ENCODE peak calls at places on chromosomes 13 and 19, in six cellular contexts. One of them, this sample, is unnamed.

GRCh38 chr13:113976711-113977684 is 3.1 kb upstream of the C13orf46 start:
- DNase-seq in right atrium auricular region: no peak
- DNase-seq in HFF-Myc: no peak
- DNase-seq in kidney epithelial cell: peak; percentile 37
- DNase-seq in thoracic aorta: peak; percentile 2
- DNase-seq in lower leg skin: no peak
- DNase-seq in this sample: no peak

GRCh38 chr13:100301418-100301817 is 212.5 kb downstream of the PCCA start:
- DNase-seq in lower leg skin: no peak
- DNase-seq in right atrium auricular region: no peak
- DNase-seq in HFF-Myc: no peak
- DNase-seq in thoracic aorta: no peak
- DNase-seq in kidney epithelial cell: no peak
- DNase-seq in this sample: no peak

GRCh38 chr19:13832096-13832495 is 36.9 kb downstream of the ZSWIM4 start:
- DNase-seq in thoracic aorta: no peak
- DNase-seq in lower leg skin: no peak
- DNase-seq in kidney epithelial cell: no peak
- DNase-seq in HFF-Myc: no peak
- DNase-seq in right atrium auricular region: no peak
- DNase-seq in this sample: no peak

GRCh38 chr13:95643814-95644598 is 500 bp downstream of the DZIP1 start:
- DNase-seq in HFF-Myc: no peak
- DNase-seq in thoracic aorta: no peak
- DNase-seq in kidney epithelial cell: no peak
- DNase-seq in lower leg skin: no peak
- DNase-seq in right atrium auricular region: no peak
- DNase-seq in this sample: no peak

GRCh38 chr13:84445776-84446175 is 563.5 kb upstream of the SLITRK1 start:
- DNase-seq in kidney epithelial cell: no peak
- DNase-seq in HFF-Myc: no peak
- DNase-seq in lower leg skin: no peak
- DNase-seq in right atrium auricular region: no peak
- DNase-seq in thoracic aorta: no peak
- DNase-seq in this sample: no peak

GRCh38 chr13:99403458-99403971 is 96.3 kb upstream of the GPR183 start:
- DNase-seq in right atrium auricular region: no peak
- DNase-seq in lower leg skin: no peak
- DNase-seq in HFF-Myc: no peak
- DNase-seq in kidney epithelial cell: no peak
- DNase-seq in thoracic aorta: no peak
- DNase-seq in this sample: no peak

GRCh38 chr13:86856996-86857395 is 814.2 kb upstream of the SLITRK5 start:
- DNase-seq in kidney epithelial cell: peak; percentile 41
- DNase-seq in lower leg skin: no peak
- DNase-seq in right atrium auricular region: no peak
- DNase-seq in HFF-Myc: no peak
- DNase-seq in thoracic aorta: no peak
- DNase-seq in this sample: no peak

GRCh38 chr13:65638572-65639168 is 1591.5 kb downstream of the PCDH9 start:
- DNase-seq in lower leg skin: no peak
- DNase-seq in right atrium auricular region: no peak
- DNase-seq in kidney epithelial cell: no peak
- DNase-seq in HFF-Myc: peak; percentile 22
- DNase-seq in thoracic aorta: no peak
- DNase-seq in this sample: no peak

GRCh38 chr13:60329221-60329983 is 67.6 kb upstream of the TDRD3 start:
- DNase-seq in kidney epithelial cell: no peak
- DNase-seq in right atrium auricular region: no peak
- DNase-seq in HFF-Myc: no peak
- DNase-seq in lower leg skin: no peak
- DNase-seq in thoracic aorta: no peak
- DNase-seq in this sample: no peak

GRCh38 chr19:11041966-11042627 is 47.2 kb upstream of the LDLR start:
- DNase-seq in thoracic aorta: no peak
- DNase-seq in kidney epithelial cell: no peak
- DNase-seq in lower leg skin: no peak
- DNase-seq in HFF-Myc: no peak
- DNase-seq in right atrium auricular region: no peak
- DNase-seq in this sample: no peak

GRCh38 chr13:83879431-83880171 is 2.7 kb downstream of the SLITRK1 start:
- DNase-seq in right atrium auricular region: no peak
- DNase-seq in lower leg skin: no peak
- DNase-seq in HFF-Myc: no peak
- DNase-seq in thoracic aorta: no peak
- DNase-seq in kidney epithelial cell: no peak
- DNase-seq in this sample: no peak

GRCh38 chr19:7742575-7742974 is 4.8 kb downstream of the CD209 start:
- DNase-seq in right atrium auricular region: no peak
- DNase-seq in kidney epithelial cell: no peak
- DNase-seq in HFF-Myc: no peak
- DNase-seq in thoracic aorta: no peak
- DNase-seq in lower leg skin: no peak
- DNase-seq in this sample: no peak

GRCh38 chr13:88068975-88069374 is 397.8 kb downstream of the SLITRK5 start:
- DNase-seq in kidney epithelial cell: no peak
- DNase-seq in right atrium auricular region: no peak
- DNase-seq in HFF-Myc: no peak
- DNase-seq in thoracic aorta: no peak
- DNase-seq in lower leg skin: no peak
- DNase-seq in this sample: no peak

GRCh38 chr19:16208064-16208759 is 10.5 kb downstream of the AP1M1 start:
- DNase-seq in thoracic aorta: no peak
- DNase-seq in kidney epithelial cell: no peak
- DNase-seq in right atrium auricular region: no peak
- DNase-seq in lower leg skin: no peak
- DNase-seq in HFF-Myc: no peak
- DNase-seq in this sample: no peak

GRCh38 chr13:66803759-66804456 is 426.2 kb downstream of the PCDH9 start:
- DNase-seq in right atrium auricular region: no peak
- DNase-seq in HFF-Myc: no peak
- DNase-seq in lower leg skin: no peak
- DNase-seq in kidney epithelial cell: no peak
- DNase-seq in thoracic aorta: no peak
- DNase-seq in this sample: no peak

GRCh38 chr19:11091343-11092153 is 2.3 kb downstream of the LDLR start:
- DNase-seq in lower leg skin: peak; percentile 81
- DNase-seq in thoracic aorta: peak; percentile 57
- DNase-seq in HFF-Myc: peak; percentile 82
- DNase-seq in kidney epithelial cell: peak; percentile 83
- DNase-seq in right atrium auricular region: peak; percentile 92
- DNase-seq in this sample: no peak

GRCh38 chr19:47485210-47485609 is 1.2 kb upstream of the KPTN start:
- DNase-seq in right atrium auricular region: no peak
- DNase-seq in HFF-Myc: no peak
- DNase-seq in lower leg skin: no peak
- DNase-seq in thoracic aorta: no peak
- DNase-seq in kidney epithelial cell: no peak
- DNase-seq in this sample: no peak

GRCh38 chr13:91375119-91375729 is 23.2 kb upstream of the GPC5 start:
- DNase-seq in right atrium auricular region: no peak
- DNase-seq in thoracic aorta: no peak
- DNase-seq in HFF-Myc: no peak
- DNase-seq in kidney epithelial cell: no peak
- DNase-seq in lower leg skin: no peak
- DNase-seq in this sample: no peak

GRCh38 chr19:46970815-46971214 is 48.8 kb upstream of the NPAS1 start:
- DNase-seq in HFF-Myc: peak; percentile 80
- DNase-seq in kidney epithelial cell: no peak
- DNase-seq in right atrium auricular region: no peak
- DNase-seq in lower leg skin: no peak
- DNase-seq in thoracic aorta: no peak
- DNase-seq in this sample: no peak

GRCh38 chr13:108943842-108944241 is 314.4 kb downstream of the MYO16 start:
- DNase-seq in kidney epithelial cell: no peak
- DNase-seq in thoracic aorta: no peak
- DNase-seq in lower leg skin: no peak
- DNase-seq in HFF-Myc: no peak
- DNase-seq in right atrium auricular region: no peak
- DNase-seq in this sample: no peak

GRCh38 chr13:39326471-39326870 is 276.5 kb downstream of the LHFPL6 start:
- DNase-seq in HFF-Myc: no peak
- DNase-seq in kidney epithelial cell: no peak
- DNase-seq in thoracic aorta: no peak
- DNase-seq in right atrium auricular region: no peak
- DNase-seq in lower leg skin: no peak
- DNase-seq in this sample: no peak

GRCh38 chr13:110226051-110226562 is 80.8 kb downstream of the COL4A1 start:
- DNase-seq in thoracic aorta: no peak
- DNase-seq in right atrium auricular region: no peak
- DNase-seq in HFF-Myc: no peak
- DNase-seq in kidney epithelial cell: no peak
- DNase-seq in lower leg skin: no peak
- DNase-seq in this sample: no peak
- TF ChIP-seq CTCF in thoracic aorta: no peak
- TF ChIP-seq CTCF in right atrium auricular region: no peak
- TF ChIP-seq CTCF in HFF-Myc: no peak
- TF ChIP-seq CTCF in kidney epithelial cell: no peak
- TF ChIP-seq CTCF in lower leg skin: no peak
- TF ChIP-seq CTCF in this sample: no peak

GRCh38 chr19:1469200-1469935 is 9.6 kb downstream of the C19orf25 start:
- DNase-seq in lower leg skin: no peak
- DNase-seq in HFF-Myc: no peak
- DNase-seq in right atrium auricular region: no peak
- DNase-seq in thoracic aorta: no peak
- DNase-seq in kidney epithelial cell: no peak
- DNase-seq in this sample: no peak

GRCh38 chr19:1469936-1470863 is 8.8 kb downstream of the C19orf25 start:
- DNase-seq in lower leg skin: no peak
- DNase-seq in HFF-Myc: no peak
- DNase-seq in kidney epithelial cell: no peak
- DNase-seq in right atrium auricular region: no peak
- DNase-seq in thoracic aorta: no peak
- DNase-seq in this sample: peak; percentile 99

GRCh38 chr19:1472227-1473055 is 6.6 kb downstream of the C19orf25 start:
- DNase-seq in thoracic aorta: no peak
- DNase-seq in right atrium auricular region: no peak
- DNase-seq in lower leg skin: no peak
- DNase-seq in HFF-Myc: no peak
- DNase-seq in kidney epithelial cell: no peak
- DNase-seq in this sample: no peak

GRCh38 chr19:1471514-1472107 is 7.4 kb downstream of the C19orf25 start:
- DNase-seq in right atrium auricular region: no peak
- DNase-seq in thoracic aorta: no peak
- DNase-seq in kidney epithelial cell: no peak
- DNase-seq in HFF-Myc: no peak
- DNase-seq in lower leg skin: no peak
- DNase-seq in this sample: no peak

GRCh38 chr19:1470864-1471513 is 8.0 kb downstream of the C19orf25 start:
- DNase-seq in HFF-Myc: no peak
- DNase-seq in right atrium auricular region: no peak
- DNase-seq in lower leg skin: no peak
- DNase-seq in thoracic aorta: no peak
- DNase-seq in kidney epithelial cell: no peak
- DNase-seq in this sample: no peak
- TF ChIP-seq CTCF in HFF-Myc: no peak
- TF ChIP-seq CTCF in right atrium auricular region: no peak
- TF ChIP-seq CTCF in lower leg skin: no peak
- TF ChIP-seq CTCF in thoracic aorta: no peak
- TF ChIP-seq CTCF in kidney epithelial cell: no peak
- TF ChIP-seq CTCF in this sample: no peak

GRCh38 chr13:79060216-79060615 is 345.8 kb downstream of the RBM26 start:
- DNase-seq in HFF-Myc: no peak
- DNase-seq in lower leg skin: no peak
- DNase-seq in thoracic aorta: no peak
- DNase-seq in kidney epithelial cell: no peak
- DNase-seq in right atrium auricular region: no peak
- DNase-seq in this sample: no peak

GRCh38 chr13:79056706-79057105 is 349.3 kb downstream of the RBM26 start:
- DNase-seq in right atrium auricular region: no peak
- DNase-seq in lower leg skin: no peak
- DNase-seq in HFF-Myc: no peak
- DNase-seq in thoracic aorta: no peak
- DNase-seq in kidney epithelial cell: no peak
- DNase-seq in this sample: no peak

GRCh38 chr13:79062291-79062690 is 343.8 kb downstream of the RBM26 start:
- DNase-seq in kidney epithelial cell: no peak
- DNase-seq in thoracic aorta: no peak
- DNase-seq in HFF-Myc: no peak
- DNase-seq in lower leg skin: no peak
- DNase-seq in right atrium auricular region: no peak
- DNase-seq in this sample: no peak
- TF ChIP-seq CTCF in kidney epithelial cell: no peak
- TF ChIP-seq CTCF in thoracic aorta: no peak
- TF ChIP-seq CTCF in HFF-Myc: no peak
- TF ChIP-seq CTCF in lower leg skin: no peak
- TF ChIP-seq CTCF in right atrium auricular region: no peak
- TF ChIP-seq CTCF in this sample: no peak

DNA sequence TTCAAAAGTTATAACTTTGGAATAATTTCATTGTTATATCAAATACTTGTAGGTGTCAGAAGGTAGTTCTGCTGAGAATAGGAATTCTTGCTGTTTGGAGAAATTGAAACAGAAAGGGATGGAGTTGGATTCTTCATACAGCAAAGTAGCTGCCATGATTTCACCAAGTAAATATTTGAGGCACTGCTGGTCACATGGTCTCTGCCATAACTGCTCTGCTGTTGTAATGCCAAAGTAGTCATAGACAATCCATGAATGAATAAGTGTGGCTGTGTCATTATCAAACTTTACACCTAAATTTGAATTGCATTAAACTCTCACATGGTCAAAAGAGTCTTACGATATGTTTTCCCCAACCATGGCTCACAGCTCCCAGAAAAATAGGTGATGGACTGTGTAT is 308.6 kb downstream of the GPC6 start:
- DNase-seq in HFF-Myc: no peak
- DNase-seq in thoracic aorta: no peak
- DNase-seq in right atrium auricular region: no peak
- DNase-seq in kidney epithelial cell: no peak
- DNase-seq in lower leg skin: no peak
- DNase-seq in this sample: no peak
- TF ChIP-seq CTCF in HFF-Myc: no peak
- TF ChIP-seq CTCF in thoracic aorta: no peak
- TF ChIP-seq CTCF in right atrium auricular region: no peak
- TF ChIP-seq CTCF in kidney epithelial cell: no peak
- TF ChIP-seq CTCF in lower leg skin: no peak
- TF ChIP-seq CTCF in this sample: no peak

DNA sequence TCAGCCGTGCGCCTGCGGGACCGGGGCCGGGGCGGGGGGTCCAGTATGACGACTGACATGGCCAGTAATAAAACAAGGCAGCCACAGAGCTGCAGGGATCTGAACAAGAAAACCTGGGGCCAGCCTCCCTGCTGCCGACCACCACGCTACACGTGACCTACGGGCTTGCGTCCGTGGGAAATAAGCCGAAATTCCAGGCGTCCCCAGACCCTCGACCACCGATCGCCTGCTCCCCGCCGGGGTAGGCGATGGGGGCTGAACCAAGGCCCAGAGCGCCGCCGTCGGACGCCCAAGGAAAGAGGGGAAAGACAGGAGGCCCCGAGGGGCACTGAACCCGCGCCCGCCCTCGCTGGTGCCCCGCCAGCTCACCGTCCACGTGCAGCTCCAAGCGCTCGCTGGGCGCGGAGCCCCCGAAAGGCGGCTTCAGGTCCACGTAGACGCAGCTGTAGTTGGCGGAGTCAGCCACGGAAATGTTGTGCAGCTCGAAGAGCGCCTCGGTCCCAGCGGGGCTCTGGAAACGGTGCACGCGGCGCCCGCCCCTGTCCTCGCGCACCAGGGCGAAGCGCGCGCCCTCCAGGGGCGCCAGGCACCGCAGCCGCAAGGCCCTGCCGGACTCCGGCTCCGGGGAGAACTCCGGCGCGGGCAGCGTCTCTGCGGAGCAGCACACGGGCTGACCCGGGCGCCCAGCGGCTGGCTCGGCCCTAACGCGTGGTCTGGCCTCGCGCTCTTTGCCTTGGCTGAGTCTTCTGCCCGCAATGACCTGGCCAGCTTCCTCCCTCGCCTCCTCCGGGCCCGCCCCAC is 3.1 kb downstream of the A1BG start:
- DNase-seq in thoracic aorta: no peak
- DNase-seq in lower leg skin: no peak
- DNase-seq in HFF-Myc: no peak
- DNase-seq in right atrium auricular region: no peak
- DNase-seq in kidney epithelial cell: no peak
- DNase-seq in this sample: no peak
- TF ChIP-seq CTCF in thoracic aorta: no peak
- TF ChIP-seq CTCF in lower leg skin: no peak
- TF ChIP-seq CTCF in HFF-Myc: no peak
- TF ChIP-seq CTCF in right atrium auricular region: no peak
- TF ChIP-seq CTCF in kidney epithelial cell: no peak
- TF ChIP-seq CTCF in this sample: no peak

This sample was measured in D721Med.